ENCODE peak calls at places on chromosomes 3 and 15, in nine cellular contexts. E is GM13976; Y is RPMI7951; Q is M059J; N is choroid plexus epithelial cell; X is colonic mucosa; G is stimulated activated CD8-positive, alpha-beta memory T cell treated with anti-CD3 and anti-CD28 coated beads, Interleukin-15, amount 100 ng/mL, for 4 hours; V is HL-60; W is mammary epithelial cell. Z is an unnamed sample.

GRCh38 chr3:124451655-124452317 is 278.5 kb upstream of the UMPS start:
- DNase-seq in G (no peak), V (no peak), W (no peak), E (no peak), Y (no peak), X (no peak), Q (no peak), N (no peak), Z (no peak)

GRCh38 chr15:59172289-59172901 is 34.2 kb upstream of the LDHAL6B start:
- DNase-seq in G (no peak), V (no peak), Y (no peak), N (no peak), W (no peak), X (no peak), E (no peak), Q (no peak), Z (no peak)

GRCh38 chr15:95626501-95627361 is 703.8 kb upstream of the NR2F2 start:
- DNase-seq in W (no peak), Q (peak), V (no peak), E (no peak), Y (no peak), X (no peak), N (peak), G (no peak), Z (no peak)

GRCh38 chr3:69370156-69370944 is 15.5 kb downstream of the FRMD4B start:
- DNase-seq in Y (peak), W (peak), G (no peak), V (peak), N (no peak), X (peak), E (no peak), Q (peak), Z (peak)

GRCh38 chr15:34023932-34024331 is 15.1 kb downstream of the AVEN start:
- DNase-seq in G (no peak), V (no peak), N (no peak), W (no peak), X (no peak), Y (no peak), Q (no peak), E (no peak), Z (no peak)

GRCh38 chr15:60672400-60672799 is 193.5 kb upstream of the ICE2 start:
- DNase-seq in N (peak), G (no peak), X (no peak), Q (no peak), V (no peak), W (no peak), Y (no peak), E (no peak), Z (no peak)

GRCh38 chr15:80242802-80243201 is 9.2 kb downstream of the CTXND1 start:
- DNase-seq in Y (peak), W (no peak), Q (no peak), G (no peak), E (no peak), V (no peak), N (no peak), X (no peak), Z (no peak)

GRCh38 chr15:59532770-59533379 is 78.7 kb upstream of the GCNT3 start:
- DNase-seq in V (peak), Y (peak), N (peak), Q (peak), E (no peak), X (no peak), W (no peak), G (no peak), Z (peak)

GRCh38 chr3:184345678-184346144 is 8.3 kb downstream of the FAM131A start:
- DNase-seq in Q (peak), W (peak), X (peak), Y (peak), E (peak), G (no peak), V (peak), N (peak), Z (peak)

GRCh38 chr3:36606871-36607765 is 157.2 kb downstream of the DCLK3 start:
- DNase-seq in V (no peak), N (no peak), X (no peak), E (no peak), W (no peak), Y (no peak), Q (peak), G (no peak), Z (no peak)

GRCh38 chr3:142418926-142419592 is 28.8 kb downstream of the XRN1 start:
- DNase-seq in E (no peak), V (no peak), W (no peak), X (no peak), N (no peak), Y (no peak), Q (no peak), G (no peak), Z (peak)

GRCh38 chr3:7546219-7546618 is 685.3 kb downstream of the GRM7 start:
- DNase-seq in W (peak), E (no peak), Q (no peak), G (no peak), N (peak), Y (no peak), X (no peak), V (no peak), Z (peak)

GRCh38 chr15:20646529-20647142 is 105.0 kb upstream of the GOLGA6L6 start:
- DNase-seq in E (no peak), X (no peak), N (no peak), Y (no peak), W (no peak), G (no peak), V (no peak), Q (no peak), Z (no peak)

GRCh38 chr3:128498127-128498626 is 5.2 kb upstream of the GATA2 start:
- DNase-seq in G (no peak), X (no peak), Q (no peak), E (no peak), Y (no peak), W (no peak), N (no peak), V (no peak), Z (no peak)

GRCh38 chr15:61049003-61049402 is 180.1 kb downstream of the RORA start:
- DNase-seq in X (no peak), Q (no peak), W (no peak), N (no peak), E (no peak), Y (peak), V (no peak), G (no peak), Z (no peak)

GRCh38 chr3:133706033-133706432 is 40.2 kb upstream of the TF start:
- DNase-seq in X (no peak), Q (no peak), N (no peak), Y (no peak), W (no peak), G (no peak), V (no peak), E (no peak), Z (no peak)

GRCh38 chr3:153350420-153350819 is 188.4 kb downstream of the RAP2B start:
- DNase-seq in V (no peak), W (peak), Q (peak), N (peak), Y (peak), X (no peak), G (no peak), E (no peak), Z (no peak)

GRCh38 chr3:53616330-53616729 is 121.9 kb downstream of the CACNA1D start:
- DNase-seq in W (no peak), X (no peak), Q (no peak), Y (no peak), G (no peak), E (no peak), V (no peak), N (no peak), Z (no peak)

GRCh38 chr15:54099010-54099409 is 120.8 kb downstream of the UNC13C start:
- DNase-seq in X (no peak), Y (no peak), E (no peak), N (no peak), G (no peak), V (no peak), W (no peak), Q (no peak), Z (no peak)

GRCh38 chr3:197298341-197298857 is at the start of gene DLG1:
- DNase-seq in G (peak), X (peak), Q (peak), V (peak), N (peak), W (peak), E (peak), Y (peak), Z (peak)

GRCh38 chr3:125437631-125438435 is 62.7 kb upstream of the ZNF148 start:
- DNase-seq in Y (peak), G (peak), Q (peak), N (peak), X (peak), V (peak), W (peak), E (peak), Z (peak)

GRCh38 chr3:169764453-169765280 is at the start of gene TERC:
- DNase-seq in G (peak), Y (peak), Q (peak), W (peak), E (peak), X (peak), N (peak), V (peak), Z (peak)

Z was measured in dermis blood vessel endothelial cell.